ENCODE peak calls at places on chromosomes 13 and 19, in eight cellular contexts. V is frontal cortex; B is central memory CD8-positive, alpha-beta T cell; W is lower lobe of right lung; O is H54; D is C1 segment of cervical spinal cord; E is stimulated activated CD4-positive, alpha-beta T cell treated with anti-CD3 and anti-CD28 coated beads, Interleukin-1b, Interleukin-23, amount 100 ng/mL, for 1 hour; H is cardiac muscle cell. I is an unnamed sample.

GRCh38 chr13:50132937-50133276 is 117.7 kb downstream of the KCNRG start:
- DNase-seq in V (no peak), B (no peak), W (no peak), O (no peak), D (no peak), E (no peak), H (no peak), I (no peak)

GRCh38 chr13:106656214-106656613 is 88.3 kb upstream of the ARGLU1 start:
- DNase-seq in V (no peak), B (no peak), W (no peak), O (no peak), D (no peak), E (no peak), H (peak), I (no peak)

GRCh38 chr19:51808333-51808986 is 13.5 kb downstream of the FPR3 start:
- DNase-seq in V (no peak), B (no peak), W (no peak), O (no peak), D (no peak), E (no peak), H (peak), I (no peak)

GRCh38 chr13:102769679-102770078 is 3.9 kb downstream of the TEX30 start:
- DNase-seq in V (no peak), B (no peak), W (no peak), O (no peak), D (no peak), E (no peak), H (peak), I (no peak)

GRCh38 chr13:36067619-36068456 is 63.3 kb downstream of the DCLK1 start:
- DNase-seq in V (no peak), B (no peak), W (no peak), O (no peak), D (no peak), E (no peak), H (no peak), I (no peak)

GRCh38 chr13:34257980-34258379 is 440.0 kb downstream of the RFC3 start:
- DNase-seq in V (no peak), B (no peak), W (no peak), O (no peak), D (no peak), E (no peak), H (no peak), I (no peak)

GRCh38 chr13:33349314-33349995 is 63.9 kb upstream of the STARD13 start:
- DNase-seq in V (no peak), B (no peak), W (no peak), O (no peak), D (no peak), E (no peak), H (no peak), I (no peak)

GRCh38 chr19:8304841-8305621 is 3.1 kb downstream of the CD320 start:
- DNase-seq in V (no peak), B (no peak), W (peak), O (no peak), D (no peak), E (no peak), H (no peak), I (no peak)

GRCh38 chr13:37202264-37202663 is 96.8 kb upstream of the CSNK1A1L start:
- DNase-seq in V (no peak), B (no peak), W (no peak), O (no peak), D (no peak), E (no peak), H (no peak), I (no peak)

GRCh38 chr13:112893570-112894422 is 75.2 kb upstream of the MCF2L start:
- DNase-seq in V (peak), B (no peak), W (peak), O (peak), D (no peak), E (no peak), H (peak), I (no peak)

GRCh38 chr19:13652810-13653590 is 111.3 kb upstream of the MRI1 start:
- DNase-seq in V (no peak), B (no peak), W (no peak), O (no peak), D (no peak), E (no peak), H (no peak), I (no peak)

GRCh38 chr13:33676700-33677048 is 141.3 kb upstream of the RFC3 start:
- DNase-seq in V (no peak), B (no peak), W (peak), O (peak), D (no peak), E (no peak), H (peak), I (no peak)

GRCh38 chr19:2261438-2262172 is 5.4 kb upstream of the JSRP1 start:
- DNase-seq in V (no peak), B (no peak), W (no peak), O (no peak), D (no peak), E (no peak), H (peak), I (no peak)

GRCh38 chr13:83485101-83485500 is 397.2 kb downstream of the SLITRK1 start:
- DNase-seq in V (no peak), B (no peak), W (no peak), O (no peak), D (no peak), E (no peak), H (no peak), I (no peak)

GRCh38 chr19:1811472-1811894 is 593 bp downstream of the ATP8B3 start:
- DNase-seq in V (no peak), B (no peak), W (peak), O (peak), D (no peak), E (peak), H (peak), I (no peak)

GRCh38 chr19:3968556-3969434 is 2.1 kb downstream of the DAPK3 start:
- DNase-seq in V (peak), B (no peak), W (peak), O (peak), D (no peak), E (no peak), H (peak), I (no peak)

GRCh38 chr13:96544965-96545364 is 449.3 kb downstream of the OXGR1 start:
- DNase-seq in V (no peak), B (no peak), W (no peak), O (no peak), D (no peak), E (no peak), H (no peak), I (no peak)